ENCODE peak calls at places on chromosomes 1 and 21, in four cellular contexts. One of them, this sample, is unnamed.

GRCh38 chr1:205519541-205520131 is 15.2 kb downstream of the CDK18 start:
- DNase-seq in neuronal stem cell: no peak
- DNase-seq in AG04450: no peak
- DNase-seq in IMR-90: no peak
- DNase-seq in this sample: no peak

GRCh38 chr1:23422313-23422877 is 2.2 kb downstream of the TCEA3 start:
- DNase-seq in neuronal stem cell: no peak
- DNase-seq in AG04450: peak
- DNase-seq in IMR-90: peak
- DNase-seq in this sample: no peak

GRCh38 chr1:156669794-156670193 is 7.4 kb downstream of the NES start:
- DNase-seq in neuronal stem cell: no peak
- DNase-seq in AG04450: no peak
- DNase-seq in IMR-90: no peak
- DNase-seq in this sample: no peak

GRCh38 chr1:115671176-115672062 is 29.6 kb downstream of the VANGL1 start:
- DNase-seq in neuronal stem cell: no peak
- DNase-seq in AG04450: no peak
- DNase-seq in IMR-90: peak
- DNase-seq in this sample: no peak

GRCh38 chr1:177306981-177307380 is 136.2 kb downstream of the BRINP2 start:
- DNase-seq in neuronal stem cell: no peak
- DNase-seq in AG04450: no peak
- DNase-seq in IMR-90: no peak
- DNase-seq in this sample: no peak

GRCh38 chr1:110798691-110799256 is 74.2 kb upstream of the CD53 start:
- DNase-seq in neuronal stem cell: no peak
- DNase-seq in AG04450: no peak
- DNase-seq in IMR-90: no peak
- DNase-seq in this sample: no peak

GRCh38 chr1:168348146-168348709 is 67.6 kb downstream of the TBX19 start:
- DNase-seq in neuronal stem cell: no peak
- DNase-seq in AG04450: no peak
- DNase-seq in IMR-90: no peak
- DNase-seq in this sample: no peak

GRCh38 chr1:87451229-87451900 is 122.7 kb downstream of the LMO4 start:
- DNase-seq in neuronal stem cell: no peak
- DNase-seq in AG04450: peak
- DNase-seq in IMR-90: peak
- DNase-seq in this sample: no peak

GRCh38 chr21:33238146-33238545 is 8.4 kb downstream of the IFNAR2 start:
- DNase-seq in neuronal stem cell: no peak
- DNase-seq in AG04450: no peak
- DNase-seq in IMR-90: no peak
- DNase-seq in this sample: no peak

GRCh38 chr1:213138391-213138790 is 87.3 kb downstream of the RPS6KC1 start:
- DNase-seq in neuronal stem cell: no peak
- DNase-seq in AG04450: no peak
- DNase-seq in IMR-90: no peak
- DNase-seq in this sample: no peak

GRCh38 chr1:230517786-230518185 is 91.7 kb upstream of the PGBD5 start:
- DNase-seq in neuronal stem cell: no peak
- DNase-seq in AG04450: no peak
- DNase-seq in IMR-90: no peak
- DNase-seq in this sample: no peak

DNA sequence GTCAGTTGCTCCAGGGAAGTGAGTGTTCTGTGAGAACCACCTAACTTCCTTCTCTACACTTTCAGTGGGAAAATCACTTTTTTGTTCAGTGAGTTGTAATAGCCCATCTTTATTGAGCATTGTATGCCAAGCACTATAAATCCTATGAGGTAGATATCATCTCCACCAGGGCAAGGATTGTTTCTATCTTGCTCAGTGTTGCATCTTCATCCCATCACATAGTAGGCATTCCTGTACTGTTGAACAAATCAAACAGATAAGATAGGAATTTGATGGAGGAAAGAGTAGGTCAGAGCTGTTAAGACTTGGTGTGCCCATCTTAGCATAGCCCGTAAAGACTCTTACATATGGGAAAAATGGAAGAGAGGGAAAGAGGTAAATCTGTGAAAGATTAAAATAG is 2.9 kb upstream of the PIGV start:
- DNase-seq in neuronal stem cell: no peak
- DNase-seq in AG04450: no peak
- DNase-seq in IMR-90: no peak
- DNase-seq in this sample: no peak
- H3K27ac ChIP-seq in neuronal stem cell: no peak
- H3K27ac ChIP-seq in AG04450: no peak
- H3K27ac ChIP-seq in IMR-90: peak
- H3K27ac ChIP-seq in this sample: peak

GRCh38 chr1:11921022-11921421 is 5.2 kb downstream of the KIAA2013 start:
- DNase-seq in neuronal stem cell: no peak
- DNase-seq in AG04450: no peak
- DNase-seq in IMR-90: no peak
- DNase-seq in this sample: no peak

GRCh38 chr1:11919621-11920020 is 6.6 kb downstream of the KIAA2013 start:
- DNase-seq in neuronal stem cell: no peak
- DNase-seq in AG04450: no peak
- DNase-seq in IMR-90: no peak
- DNase-seq in this sample: no peak

GRCh38 chr1:11918779-11919519 is 7.3 kb downstream of the KIAA2013 start:
- DNase-seq in neuronal stem cell: no peak
- DNase-seq in AG04450: peak
- DNase-seq in IMR-90: peak
- DNase-seq in this sample: no peak

GRCh38 chr1:11923069-11923826 is 3.0 kb downstream of the KIAA2013 start:
- DNase-seq in neuronal stem cell: no peak
- DNase-seq in AG04450: no peak
- DNase-seq in IMR-90: no peak
- DNase-seq in this sample: no peak

GRCh38 chr1:11920239-11920903 is 5.9 kb downstream of the KIAA2013 start:
- DNase-seq in neuronal stem cell: no peak
- DNase-seq in AG04450: no peak
- DNase-seq in IMR-90: no peak
- DNase-seq in this sample: no peak
- H3K27ac ChIP-seq in neuronal stem cell: no peak
- H3K27ac ChIP-seq in AG04450: no peak
- H3K27ac ChIP-seq in IMR-90: no peak
- H3K27ac ChIP-seq in this sample: peak

GRCh38 chr1:117092594-117092993 is 29.0 kb downstream of the TRIM45 start:
- DNase-seq in neuronal stem cell: no peak
- DNase-seq in AG04450: no peak
- DNase-seq in IMR-90: no peak
- DNase-seq in this sample: no peak

GRCh38 chr1:117095237-117095636 is 26.3 kb downstream of the TRIM45 start:
- DNase-seq in neuronal stem cell: no peak
- DNase-seq in AG04450: no peak
- DNase-seq in IMR-90: peak
- DNase-seq in this sample: no peak

GRCh38 chr1:117093870-117094621 is 27.5 kb downstream of the TRIM45 start:
- DNase-seq in neuronal stem cell: no peak
- DNase-seq in AG04450: no peak
- DNase-seq in IMR-90: peak
- DNase-seq in this sample: no peak

GRCh38 chr1:117096871-117097842 is 24.4 kb downstream of the TRIM45 start:
- DNase-seq in neuronal stem cell: no peak
- DNase-seq in AG04450: no peak
- DNase-seq in IMR-90: peak
- DNase-seq in this sample: no peak

DNA sequence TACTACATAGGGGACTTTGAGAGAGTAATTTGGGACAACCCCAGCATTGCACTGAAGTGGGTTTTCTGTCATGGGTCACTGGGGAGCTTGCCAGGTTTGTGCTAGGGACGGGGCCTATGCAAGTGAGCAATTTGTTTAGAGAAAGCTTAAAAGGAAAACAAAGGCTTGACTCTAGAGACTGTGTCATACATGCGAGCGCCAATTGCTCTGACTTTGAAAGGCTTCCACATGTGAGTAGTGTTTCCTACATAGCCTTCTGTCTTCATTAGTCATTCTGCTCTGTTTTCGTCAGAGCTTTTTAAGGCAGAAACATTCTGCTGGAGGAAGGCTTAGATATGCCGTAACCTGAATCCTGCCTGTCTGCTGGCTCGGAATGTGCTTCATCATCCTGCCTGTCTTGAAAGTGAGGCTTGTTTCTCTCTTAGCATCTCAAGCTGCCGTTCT is 28.4 kb downstream of the TRIM45 start:
- DNase-seq in neuronal stem cell: peak
- DNase-seq in AG04450: peak
- DNase-seq in IMR-90: peak
- DNase-seq in this sample: no peak
- H3K27ac ChIP-seq in neuronal stem cell: peak
- H3K27ac ChIP-seq in AG04450: peak
- H3K27ac ChIP-seq in IMR-90: peak
- H3K27ac ChIP-seq in this sample: peak

GRCh38 chr1:91555821-91556531 is 55.3 kb downstream of the CDC7 start:
- DNase-seq in neuronal stem cell: no peak
- DNase-seq in AG04450: peak
- DNase-seq in IMR-90: peak
- DNase-seq in this sample: no peak

GRCh38 chr1:91555074-91555730 is 54.6 kb downstream of the CDC7 start:
- DNase-seq in neuronal stem cell: no peak
- DNase-seq in AG04450: no peak
- DNase-seq in IMR-90: peak
- DNase-seq in this sample: no peak

GRCh38 chr1:91556556-91556955 is 55.9 kb downstream of the CDC7 start:
- DNase-seq in neuronal stem cell: no peak
- DNase-seq in AG04450: no peak
- DNase-seq in IMR-90: no peak
- DNase-seq in this sample: no peak

GRCh38 chr1:91557826-91558225 is 57.2 kb downstream of the CDC7 start:
- DNase-seq in neuronal stem cell: no peak
- DNase-seq in AG04450: no peak
- DNase-seq in IMR-90: no peak
- DNase-seq in this sample: no peak

GRCh38 chr1:91557039-91557690 is 56.5 kb downstream of the CDC7 start:
- DNase-seq in neuronal stem cell: no peak
- DNase-seq in AG04450: no peak
- DNase-seq in IMR-90: peak
- DNase-seq in this sample: no peak
- H3K27ac ChIP-seq in neuronal stem cell: no peak
- H3K27ac ChIP-seq in AG04450: no peak
- H3K27ac ChIP-seq in IMR-90: no peak
- H3K27ac ChIP-seq in this sample: no peak

This sample was measured in caudate nucleus.